ENCODE peak calls at places on chromosomes 4 and X, in ten cellular contexts. L, Y, B, W, C, D, G, R, I and O are unnamed samples.
A peak's percentile ranks its signal among the peaks of the same experiment; 100 is the strongest.

GRCh38 chr4:108146819-108147218 is 21.9 kb downstream of the LEF1 start:
- DNase-seq in L (no peak), Y (no peak), B (no peak), W (no peak), C (no peak), D (no peak), G (no peak), R (no peak), I (no peak), O (no peak)

GRCh38 chr4:165190591-165191212 is 16.7 kb upstream of the KLHL2 start:
- DNase-seq in L (no peak), Y (peak; percentile 20), B (no peak), W (no peak), C (no peak), D (no peak), G (no peak), R (no peak), I (no peak), O (no peak)

GRCh38 chr4:121256346-121256745 is 92.2 kb upstream of the TNIP3 start:
- DNase-seq in L (no peak), Y (peak; percentile 95), B (no peak), W (no peak), C (peak; percentile 92), D (peak; percentile 84), G (no peak), R (peak; percentile 89), I (peak; percentile 96), O (no peak)

GRCh38 chr4:92235741-92236140 is 68.0 kb upstream of the GRID2 start:
- DNase-seq in L (no peak), Y (no peak), B (no peak), W (no peak), C (no peak), D (no peak), G (no peak), R (no peak), I (peak; percentile 40), O (no peak)

GRCh38 chr4:5812506-5813229 is 80.2 kb downstream of the CRMP1 start:
- DNase-seq in L (peak; percentile 56), Y (peak; percentile 84), B (no peak), W (peak; percentile 32), C (peak; percentile 26), D (peak; percentile 42), G (no peak), R (peak; percentile 66), I (peak; percentile 89), O (no peak)

GRCh38 chr4:1592179-1593037 is 91.7 kb downstream of the FAM53A start:
- DNase-seq in L (peak; percentile 4), Y (no peak), B (no peak), W (no peak), C (no peak), D (no peak), G (no peak), R (no peak), I (no peak), O (no peak)

GRCh38 chrX:54494166-54494969 is 1.7 kb downstream of the FGD1 start:
- DNase-seq in L (no peak), Y (no peak), B (no peak), W (no peak), C (no peak), D (no peak), G (no peak), R (no peak), I (no peak), O (no peak)

GRCh38 chr4:48047896-48048295 is 31.3 kb downstream of the NIPAL1 start:
- DNase-seq in L (no peak), Y (no peak), B (no peak), W (peak; percentile 24), C (no peak), D (no peak), G (peak; percentile 82), R (peak; percentile 19), I (no peak), O (no peak)

GRCh38 chr4:173415885-173416658 is 17.2 kb upstream of the SCRG1 start:
- DNase-seq in L (no peak), Y (no peak), B (peak; percentile 40), W (no peak), C (no peak), D (no peak), G (peak; percentile 39), R (no peak), I (no peak), O (peak; percentile 61)
- TF ChIP-seq CTCF in L (no peak), Y (no peak), B (peak; percentile 50), W (no peak), C (no peak), D (no peak), G (no peak), R (no peak), I (no peak), O (no peak)

GRCh38 chrX:71496476-71496875 is 36.4 kb upstream of the OGT start:
- DNase-seq in L (no peak), Y (no peak), B (no peak), W (no peak), C (no peak), D (no peak), G (no peak), R (no peak), I (no peak), O (no peak)
- TF ChIP-seq CTCF in L (no peak), Y (no peak), B (no peak), W (no peak), C (no peak), D (no peak), G (no peak), R (no peak), I (no peak), O (no peak)

GRCh38 chrX:45824471-45824870 is 623.8 kb upstream of the DIPK2B start:
- DNase-seq in L (peak; percentile 10), Y (peak; percentile 95), B (no peak), W (no peak), C (peak; percentile 77), D (peak; percentile 81), G (no peak), R (peak; percentile 9), I (peak; percentile 92), O (no peak)
- TF ChIP-seq CTCF in L (no peak), Y (peak; percentile 81), B (no peak), W (peak; percentile 9), C (peak; percentile 75), D (peak; percentile 86), G (no peak), R (peak; percentile 24), I (peak; percentile 79), O (no peak)

GRCh38 chr4:186190456-186191265 is 706 bp upstream of the CYP4V2 start:
- DNase-seq in L (peak; percentile 24), Y (peak; percentile 18), B (peak; percentile 38), W (no peak), C (peak; percentile 36), D (no peak), G (no peak), R (peak; percentile 61), I (peak; percentile 27), O (peak; percentile 41)
- TF ChIP-seq CTCF in L (peak; percentile 1), Y (no peak), B (no peak), W (no peak), C (no peak), D (peak; percentile 17), G (no peak), R (no peak), I (peak; percentile 8), O (no peak)

GRCh38 chrX:69137371-69137881 is 27.8 kb downstream of the PJA1 start:
- DNase-seq in L (peak; percentile 19), Y (peak; percentile 75), B (no peak), W (no peak), C (no peak), D (peak; percentile 55), G (no peak), R (no peak), I (peak; percentile 75), O (no peak)
- TF ChIP-seq CTCF in L (no peak), Y (no peak), B (no peak), W (no peak), C (no peak), D (no peak), G (no peak), R (no peak), I (peak; percentile 4), O (no peak)

GRCh38 chrX:114782925-114783324 is 199.0 kb downstream of the HTR2C start:
- DNase-seq in L (no peak), Y (no peak), B (no peak), W (no peak), C (no peak), D (no peak), G (no peak), R (no peak), I (no peak), O (no peak)

GRCh38 chrX:114787016-114787415 is 203.1 kb downstream of the HTR2C start:
- DNase-seq in L (no peak), Y (no peak), B (no peak), W (no peak), C (no peak), D (no peak), G (no peak), R (no peak), I (no peak), O (no peak)
- TF ChIP-seq CTCF in L (no peak), Y (no peak), B (no peak), W (no peak), C (no peak), D (no peak), G (no peak), R (no peak), I (no peak), O (no peak)

DNA sequence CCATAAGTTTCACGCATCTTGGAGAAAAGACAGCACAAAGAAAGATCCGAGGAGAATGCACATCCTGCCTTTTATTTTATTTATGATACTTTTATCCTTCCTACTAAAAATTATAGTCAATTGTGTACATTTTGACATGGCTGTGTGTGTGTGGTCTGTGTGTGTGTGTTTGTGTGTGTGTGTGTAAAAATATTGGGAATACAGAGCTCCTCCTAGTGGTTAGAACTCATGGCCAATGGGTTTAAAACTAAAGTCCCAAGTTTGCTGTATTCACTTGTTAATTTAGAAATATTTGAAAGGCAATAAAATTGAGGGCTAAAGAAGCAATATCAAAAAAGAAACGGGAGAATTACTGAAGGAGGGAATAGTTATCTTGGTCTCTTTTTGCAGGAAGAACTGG is 47.5 kb downstream of the NKX6-1 start:
- DNase-seq in L (no peak), Y (peak; percentile 27), B (no peak), W (no peak), C (no peak), D (no peak), G (no peak), R (peak; percentile 1), I (peak; percentile 43), O (no peak)
- TF ChIP-seq CTCF in L (peak; percentile 82), Y (peak; percentile 62), B (no peak), W (no peak), C (peak; percentile 28), D (peak; percentile 40), G (no peak), R (peak; percentile 22), I (peak; percentile 64), O (no peak)